ENCODE peak calls at places on chromosome 19, in six cellular contexts. R is AG04449, A is fibroblast of lung, S is progenitor cell of endocrine pancreas, E is mammary epithelial cell, B is colonic mucosa. D is an unnamed sample.

GRCh38 chr19:11390359-11390758 is 6.2 kb upstream of the EPOR start:
- DNase-seq in E (no peak), A (no peak), S (no peak), B (no peak), R (no peak), D (no peak)

GRCh38 chr19:35122687-35123551 is 7.3 kb downstream of the FXYD3 start:
- DNase-seq in R (no peak), E (peak), B (no peak), S (no peak), A (no peak), D (no peak)

GRCh38 chr19:4295972-4296771 is 6.0 kb downstream of the TMIGD2 start:
- DNase-seq in R (no peak), A (peak), B (no peak), S (no peak), E (no peak), D (no peak)

GRCh38 chr19:41399525-41399924 is 1.9 kb downstream of the BCKDHA start:
- DNase-seq in E (no peak), S (no peak), B (no peak), A (no peak), R (no peak), D (no peak)

GRCh38 chr19:1241417-1242095 is at the start of gene ATP5F1D:
- DNase-seq in B (peak), A (peak), S (peak), R (no peak), E (peak), D (peak)

GRCh38 chr19:10009269-10009665 is 1.0 kb downstream of the COL5A3 start:
- DNase-seq in R (no peak), B (peak), A (peak), E (peak), S (peak), D (peak)

GRCh38 chr19:11059511-11060358 is 29.5 kb upstream of the LDLR start:
- DNase-seq in R (no peak), A (no peak), S (no peak), E (no peak), B (no peak), D (no peak)

GRCh38 chr19:6271251-6271650 is 8.5 kb downstream of the MLLT1 start:
- DNase-seq in R (no peak), B (no peak), A (peak), S (no peak), E (no peak), D (no peak)

GRCh38 chr19:1904385-1905070 is 671 bp upstream of the ADAT3 start:
- DNase-seq in S (peak), A (no peak), B (peak), E (peak), R (no peak), D (peak)

GRCh38 chr19:11381535-11382369 is 2.4 kb downstream of the EPOR start:
- DNase-seq in B (peak), R (no peak), E (peak), A (peak), S (peak), D (peak)

GRCh38 chr19:12065100-12065538 is 588 bp downstream of the ZNF844 start:
- DNase-seq in S (no peak), A (peak), E (no peak), R (no peak), B (peak), D (peak)

GRCh38 chr19:46599716-46600392 is 1.3 kb upstream of the CALM3 start:
- DNase-seq in B (no peak), R (no peak), S (no peak), E (no peak), A (no peak), D (no peak)

GRCh38 chr19:18107235-18108083 is 9.9 kb downstream of the MAST3 start:
- DNase-seq in S (no peak), B (no peak), R (no peak), E (no peak), A (no peak), D (no peak)

GRCh38 chr19:791605-792360 is 5.5 kb upstream of the PTBP1 start:
- DNase-seq in E (no peak), S (no peak), R (no peak), A (no peak), B (no peak), D (no peak)

GRCh38 chr19:51702754-51703654 is 9.9 kb downstream of the SPACA6 start:
- DNase-seq in R (no peak), A (no peak), B (peak), E (no peak), S (peak), D (no peak)

GRCh38 chr19:10737680-10738079 is 19.8 kb downstream of the DNM2 start:
- DNase-seq in E (no peak), S (no peak), R (no peak), B (no peak), A (no peak), D (no peak)

GRCh38 chr19:29326849-29327840 is 114.2 kb upstream of the UQCRFS1 start:
- DNase-seq in R (no peak), E (no peak), S (no peak), B (no peak), A (no peak), D (no peak)

GRCh38 chr19:58007285-58007684 is 4.7 kb upstream of the ZNF606 start:
- DNase-seq in B (no peak), A (no peak), R (no peak), E (no peak), S (no peak), D (no peak)
- TF ChIP-seq CTCF in B (no peak), A (no peak), R (no peak), E (no peak), S (no peak), D (no peak)

DNA sequence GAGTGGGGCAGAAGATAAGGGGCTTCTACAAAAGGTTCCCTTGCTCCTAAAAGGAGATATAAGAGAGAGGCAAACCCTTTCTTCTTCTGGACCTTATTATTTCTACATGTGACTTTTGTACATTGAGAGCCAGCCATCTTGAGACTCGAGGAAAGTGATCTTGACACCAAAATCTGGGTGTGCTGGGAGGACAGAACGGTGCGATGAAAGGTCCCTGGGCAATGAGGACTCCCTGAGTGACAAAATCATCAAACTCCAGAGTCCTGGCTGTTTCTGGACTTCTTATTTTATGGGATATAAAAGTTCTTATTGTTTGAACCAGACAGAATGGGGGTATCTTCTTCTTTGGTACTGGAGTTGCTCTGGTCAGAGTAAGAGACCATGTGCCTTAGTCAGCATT is 411.0 kb downstream of the ZNF536 start:
- DNase-seq in S (no peak), A (no peak), R (no peak), B (no peak), E (no peak), D (no peak)
- TF ChIP-seq CTCF in S (no peak), A (no peak), R (no peak), B (no peak), E (no peak), D (no peak)

GRCh38 chr19:39038098-39038497 is 5.7 kb upstream of the FBXO27 start:
- DNase-seq in A (peak), S (no peak), B (no peak), E (peak), R (no peak), D (peak)
- TF ChIP-seq CTCF in A (no peak), S (peak), B (no peak), E (peak), R (peak), D (no peak)

GRCh38 chr19:49798574-49798973 is 14.5 kb downstream of the FUZ start:
- DNase-seq in S (no peak), E (no peak), B (no peak), A (no peak), R (no peak), D (no peak)

GRCh38 chr19:49801401-49801888 is 11.6 kb downstream of the FUZ start:
- DNase-seq in B (no peak), A (no peak), R (no peak), S (no peak), E (no peak), D (no peak)

GRCh38 chr19:49799271-49799797 is 13.8 kb downstream of the FUZ start:
- DNase-seq in E (no peak), B (no peak), A (no peak), S (no peak), R (no peak), D (no peak)

GRCh38 chr19:49800771-49801170 is 12.3 kb downstream of the FUZ start:
- DNase-seq in A (no peak), B (no peak), R (no peak), S (no peak), E (no peak), D (no peak)

DNA sequence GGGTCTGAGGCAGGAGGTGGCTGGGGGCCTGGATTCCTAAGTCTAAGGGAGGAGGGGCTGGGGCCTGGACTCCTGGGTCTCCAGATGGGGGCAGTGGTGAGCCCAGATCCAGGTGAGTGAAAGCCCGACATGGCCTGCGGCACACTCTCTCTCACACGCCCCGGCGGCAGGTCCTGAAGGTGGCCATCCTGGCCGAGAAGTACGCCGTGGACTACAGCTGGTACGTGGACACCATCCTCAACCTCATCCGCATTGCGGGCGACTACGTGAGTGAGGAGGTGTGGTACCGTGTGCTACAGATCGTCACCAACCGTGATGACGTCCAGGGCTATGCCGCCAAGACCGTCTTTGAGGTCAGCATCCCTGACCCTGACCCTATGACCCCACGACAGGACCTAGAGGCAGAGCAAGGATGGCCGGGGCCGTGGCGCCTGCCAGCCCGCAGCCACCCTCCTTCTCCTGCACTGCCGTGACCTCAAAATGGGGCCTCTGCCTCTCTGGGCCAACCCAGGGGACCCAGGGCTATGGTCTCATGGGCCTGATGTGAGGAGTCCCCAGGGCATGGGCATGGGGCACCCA is 13.2 kb downstream of the FUZ start:
- DNase-seq in S (no peak), A (no peak), R (no peak), E (no peak), B (no peak), D (peak)
- TF ChIP-seq CTCF in S (no peak), A (no peak), R (no peak), E (no peak), B (no peak), D (peak)

DNA sequence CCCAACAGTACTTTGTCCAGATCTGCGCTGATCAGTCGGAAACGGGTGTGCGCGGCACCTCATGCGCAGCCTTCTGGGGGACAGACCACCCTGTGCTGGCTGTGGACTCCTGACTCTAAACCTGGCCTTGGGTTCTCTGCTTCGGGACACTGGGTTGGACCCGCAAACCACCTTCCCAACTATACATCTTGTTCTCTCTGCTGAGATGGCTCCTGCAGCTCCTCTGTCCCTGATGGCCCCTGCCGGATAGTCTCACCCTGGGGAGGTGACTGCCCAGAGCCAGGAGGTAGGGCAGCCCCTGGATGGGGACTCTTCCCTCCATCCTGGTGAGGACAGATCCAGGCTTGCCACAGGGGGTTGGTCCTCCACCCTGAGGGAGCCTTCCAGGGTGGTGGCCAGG is 23.3 kb downstream of the RFX1 start:
- DNase-seq in B (no peak), A (no peak), R (no peak), S (no peak), E (no peak), D (no peak)
- TF ChIP-seq CTCF in B (no peak), A (no peak), R (no peak), S (no peak), E (no peak), D (no peak)

DNA sequence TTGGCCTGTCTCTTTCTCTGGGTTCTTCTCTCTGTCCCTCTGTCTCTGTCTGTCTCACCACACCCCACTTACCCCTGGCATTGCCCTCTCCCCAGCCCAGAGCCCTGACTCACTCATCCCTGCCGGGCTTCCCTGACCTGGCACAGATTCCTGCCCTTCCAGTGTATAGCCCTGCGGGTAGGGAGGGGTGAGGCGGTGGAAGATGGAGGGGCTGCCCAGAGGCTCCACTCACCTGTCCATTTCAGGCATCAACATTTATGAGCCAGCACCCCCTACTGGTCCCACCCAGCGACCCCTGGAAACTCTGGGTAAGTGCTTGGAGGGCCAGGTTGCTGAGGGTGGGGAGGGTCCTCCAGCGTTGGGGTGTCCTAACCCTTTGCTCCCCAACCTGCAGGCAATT is 1.0 kb downstream of the NCCRP1 start:
- DNase-seq in S (no peak), A (no peak), R (no peak), E (no peak), B (no peak), D (peak)
- TF ChIP-seq CTCF in S (no peak), A (no peak), R (no peak), E (peak), B (no peak), D (peak)

GRCh38 chr19:8526345-8527062 is 12.5 kb upstream of the ZNF414 start:
- DNase-seq in B (peak), S (peak), A (peak), E (peak), R (peak), D (peak)

GRCh38 chr19:8528500-8528899 is 14.5 kb upstream of the ZNF414 start:
- DNase-seq in B (no peak), S (no peak), A (no peak), E (no peak), R (no peak), D (no peak)

GRCh38 chr19:8529369-8530006 is 15.5 kb upstream of the ZNF414 start:
- DNase-seq in S (no peak), E (no peak), A (no peak), R (no peak), B (no peak), D (no peak)

GRCh38 chr19:8530061-8530679 is 16.2 kb upstream of the ZNF414 start:
- DNase-seq in R (no peak), A (no peak), S (no peak), B (no peak), E (no peak), D (no peak)

GRCh38 chr19:8525401-8525684 is 11.4 kb upstream of the ZNF414 start:
- DNase-seq in B (no peak), A (no peak), R (no peak), S (no peak), E (no peak), D (no peak)
- TF ChIP-seq CTCF in B (no peak), A (peak), R (peak), S (peak), E (no peak), D (no peak)

DNA sequence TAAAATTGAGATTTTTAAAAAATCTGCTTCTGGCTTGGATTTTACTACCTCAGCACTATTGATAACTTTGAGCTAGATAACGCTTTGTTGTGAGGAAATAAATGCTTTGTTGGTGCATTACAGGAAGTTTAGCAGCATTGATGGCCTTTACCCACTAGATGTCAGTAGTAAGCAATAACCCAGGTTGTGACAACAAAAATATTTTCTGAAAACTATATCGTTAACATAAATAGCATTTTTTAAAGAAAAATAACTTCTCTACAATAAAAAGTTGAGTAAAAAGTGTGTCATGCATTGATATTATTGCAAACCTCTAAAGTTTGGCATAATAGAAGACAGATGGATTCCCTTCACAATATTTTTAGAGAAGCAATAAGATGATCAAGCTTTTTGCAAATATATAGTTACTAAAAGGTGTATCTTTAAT is 1246.5 kb downstream of the UQCRFS1 start:
- DNase-seq in B (no peak), A (peak), S (no peak), E (no peak), R (no peak), D (no peak)
- TF ChIP-seq CTCF in B (peak), A (peak), S (peak), E (peak), R (peak), D (peak)